ENCODE peak calls at places on chromosomes 5 and 9, in nine cellular contexts. X is ovary, G is gastrocnemius medialis, A is sigmoid colon, J is A549, E is H1, N is esophagus squamous epithelium, M is adrenal gland, O is Peyer's patch. K is an unnamed sample.

GRCh38 chr9:129777769-129778130 is 24.9 kb upstream of the PTGES start:
- DNase-seq in X (no peak), M (no peak), G (no peak), E (no peak), O (no peak), N (no peak), A (no peak), J (no peak), K (no peak)

GRCh38 chr9:38058452-38059232 is 10.4 kb downstream of the SHB start:
- DNase-seq in N (no peak), J (no peak), O (no peak), X (no peak), A (no peak), E (no peak), G (no peak), M (no peak), K (no peak)

GRCh38 chr5:111722016-111722591 is 34.9 kb downstream of the NREP start:
- DNase-seq in X (no peak), G (no peak), O (no peak), A (no peak), J (no peak), M (no peak), E (no peak), N (no peak), K (no peak)

GRCh38 chr9:117480251-117480650 is 65.4 kb upstream of the ASTN2 start:
- DNase-seq in G (no peak), E (no peak), O (no peak), X (no peak), N (no peak), J (no peak), M (no peak), A (no peak), K (no peak)

GRCh38 chr5:72121052-72121451 is 13.8 kb downstream of the MAP1B start:
- DNase-seq in A (no peak), O (no peak), J (no peak), E (no peak), M (no peak), X (no peak), G (no peak), N (no peak), K (no peak)

GRCh38 chr5:15664961-15665360 is 165.0 kb downstream of the FBXL7 start:
- DNase-seq in G (no peak), A (no peak), O (no peak), N (no peak), E (no peak), J (no peak), M (no peak), X (no peak), K (no peak)

GRCh38 chr9:117929873-117930272 is 225.7 kb downstream of the TLR4 start:
- DNase-seq in G (no peak), J (no peak), X (no peak), A (no peak), N (no peak), E (no peak), O (no peak), M (no peak), K (no peak)

GRCh38 chr9:91824591-91825339 is 125.3 kb downstream of the ROR2 start:
- DNase-seq in J (no peak), M (no peak), E (no peak), X (no peak), G (peak; percentile 40), O (no peak), A (peak; percentile 85), N (no peak), K (peak; percentile 61)

GRCh38 chr9:32524558-32525461 is 1.2 kb downstream of the RIGI start:
- DNase-seq in E (no peak), M (no peak), N (no peak), O (no peak), G (no peak), A (no peak), J (no peak), X (no peak), K (peak; percentile 16)

GRCh38 chr5:2093859-2094615 is 211.3 kb upstream of the IRX4 start:
- DNase-seq in M (no peak), E (no peak), X (peak; percentile 47), N (no peak), J (no peak), A (no peak), G (peak; percentile 54), O (peak; percentile 53), K (peak; percentile 27)

GRCh38 chr5:27026791-27027190 is 11.6 kb downstream of the CDH9 start:
- DNase-seq in G (no peak), X (no peak), O (no peak), M (no peak), E (no peak), A (no peak), J (no peak), N (no peak), K (no peak)

GRCh38 chr5:66193419-66193818 is 49.3 kb downstream of the SREK1 start:
- DNase-seq in E (no peak), N (no peak), M (no peak), G (no peak), O (no peak), X (no peak), A (no peak), J (no peak), K (no peak)

GRCh38 chr5:149621415-149622098 is 40.3 kb downstream of the ARHGEF37 start:
- DNase-seq in X (no peak), O (no peak), G (no peak), M (no peak), A (no peak), N (no peak), J (no peak), E (no peak), K (no peak)

GRCh38 chr5:179619776-179620175 is 3.7 kb downstream of the HNRNPH1 start:
- DNase-seq in G (no peak), O (no peak), X (no peak), J (no peak), A (no peak), N (no peak), M (no peak), E (no peak), K (no peak)

GRCh38 chr9:17600962-17601593 is 22.2 kb downstream of the SH3GL2 start:
- DNase-seq in E (no peak), O (no peak), J (no peak), G (no peak), M (no peak), X (no peak), A (no peak), N (no peak), K (no peak)

DNA sequence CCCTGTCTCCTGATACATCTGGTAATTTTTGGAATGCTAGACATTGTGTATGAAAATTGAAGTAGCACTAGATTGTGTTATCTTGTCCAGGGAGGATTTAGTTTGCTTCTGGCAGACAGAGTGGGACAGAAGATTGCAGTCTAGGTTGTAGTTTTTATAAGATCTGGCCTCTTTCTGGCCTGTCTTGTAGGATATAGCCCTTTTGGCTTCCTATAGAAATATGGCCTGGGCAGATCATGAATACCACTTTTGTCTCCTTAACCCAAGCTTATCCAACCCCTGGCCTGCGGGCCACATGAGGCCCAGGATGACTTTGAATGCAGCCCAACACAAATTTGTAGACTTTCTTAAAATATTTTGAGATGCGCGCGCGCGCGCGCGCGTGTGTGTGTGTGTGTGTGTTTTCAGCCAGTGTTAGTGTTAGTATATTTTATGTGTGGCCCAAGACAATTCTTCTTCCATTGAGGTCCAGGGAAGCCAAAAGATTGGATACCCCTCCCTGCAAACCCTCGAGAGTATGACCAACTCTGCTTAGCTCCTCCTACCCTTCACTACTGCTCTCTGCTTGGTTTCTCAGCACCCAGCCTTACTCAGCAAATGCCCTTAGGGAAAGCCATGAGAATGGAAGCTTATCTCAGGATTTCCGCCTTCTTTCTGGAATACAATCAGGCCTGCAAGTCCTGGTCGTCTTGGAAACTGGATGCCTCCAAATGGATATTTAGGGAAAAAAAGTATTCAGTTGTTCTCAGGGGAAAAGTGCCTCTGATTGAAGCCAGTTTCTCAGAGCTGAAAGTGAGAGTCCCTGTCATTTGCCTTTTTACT is 26.6 kb downstream of the ANKRD33B start:
- DNase-seq in M (no peak), O (no peak), E (peak; percentile 46), N (no peak), A (no peak), J (peak; percentile 72), G (no peak), X (no peak), K (no peak)
- H3K27ac ChIP-seq in M (no peak overlapping the region), O (no peak overlapping the region), E (no peak overlapping the region), N (no peak overlapping the region), A (no peak overlapping the region), J (peak overlapping the region; percentile 64), G (peak overlapping the region; percentile 15), X (no peak overlapping the region), K (no peak overlapping the region)

DNA sequence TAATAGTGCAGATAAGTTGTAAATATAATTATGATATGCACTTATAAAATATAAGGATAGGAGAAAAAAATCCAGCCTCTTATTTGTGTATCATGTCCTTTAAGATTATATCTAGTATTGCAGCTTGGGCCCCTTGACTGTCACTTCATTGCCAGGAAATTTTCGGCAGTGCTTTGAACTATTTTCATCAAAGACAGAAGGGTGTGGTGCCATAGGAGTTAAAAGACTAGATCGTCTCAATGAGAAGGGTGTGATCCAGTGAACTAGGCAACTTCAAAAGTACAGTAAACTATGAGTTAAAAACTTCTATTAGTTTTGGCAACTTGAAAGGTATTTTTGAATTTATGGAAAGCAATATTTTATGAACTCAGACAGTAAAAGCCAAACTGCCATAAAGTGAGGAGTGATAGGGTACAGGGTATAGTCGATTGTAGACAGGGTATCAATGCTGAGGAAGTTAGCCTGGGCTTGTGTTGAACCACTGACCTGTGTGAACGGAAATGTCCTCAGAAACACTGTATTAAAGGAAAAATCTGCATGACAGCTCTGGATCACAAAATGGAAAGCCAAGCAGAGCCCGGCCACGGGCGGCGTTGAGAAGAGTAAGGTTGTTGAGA is 48.6 kb upstream of the IZUMO3 start:
- DNase-seq in J (no peak), G (no peak), A (no peak), N (no peak), O (no peak), X (no peak), M (no peak), E (no peak), K (no peak)
- H3K9me3 ChIP-seq in J (no peaks in the 10 kb centered on the region), G (no peaks in the 10 kb centered on the region), A (no peaks in the 10 kb centered on the region), N (no peaks in the 10 kb centered on the region), O (no peaks in the 10 kb centered on the region), X (no peaks in the 10 kb centered on the region), M (no peaks in the 10 kb centered on the region), E (no peaks in the 10 kb centered on the region), K (no peaks in the 10 kb centered on the region)

DNA sequence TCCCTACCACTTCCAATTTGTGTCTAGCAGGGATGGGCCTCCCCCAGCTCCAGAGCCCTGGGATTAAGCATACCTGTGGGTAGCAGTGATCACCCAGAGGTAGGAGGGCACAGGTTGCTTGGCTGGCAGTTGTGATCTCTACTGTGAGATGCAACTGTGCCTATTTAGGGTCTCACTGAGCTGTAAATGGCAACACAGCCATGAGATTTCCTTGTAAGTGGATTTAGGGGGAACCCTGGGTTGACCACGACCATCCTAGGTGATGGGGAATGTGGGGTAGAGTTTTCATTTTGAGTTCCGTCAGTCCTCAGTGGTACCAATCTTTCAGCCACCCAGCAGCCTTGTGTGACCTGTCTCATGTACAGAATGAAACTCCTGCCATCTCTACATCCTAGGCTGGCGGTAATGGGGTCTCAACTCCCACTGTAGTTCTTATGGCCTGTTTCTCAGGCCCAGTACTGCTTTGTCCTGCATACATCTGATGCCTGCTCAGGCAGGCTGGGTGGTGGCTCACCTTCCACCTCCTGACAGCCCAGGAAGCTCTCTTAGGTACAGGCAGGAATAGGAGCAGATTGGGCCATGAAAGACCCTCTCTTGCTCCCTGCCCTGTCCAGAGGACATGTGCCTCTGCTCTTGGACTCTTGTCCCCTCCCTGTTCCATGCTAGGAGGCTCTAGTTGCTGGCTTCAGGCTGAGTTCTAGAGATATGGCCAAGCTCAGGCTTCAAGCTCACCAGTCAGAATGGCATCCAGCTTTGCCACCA is 8.1 kb downstream of the HNRNPAB start:
- DNase-seq in X (no peak), N (no peak), G (no peak), M (no peak), E (no peak), O (no peak), J (no peak), A (no peak), K (no peak)
- TF ChIP-seq POLR2A in X (no peak), N (no peak), G (no peak), M (no peak), E (peak; percentile 10), O (no peak), J (no peak), A (no peak), K (no peak)

GRCh38 chr5:35294976-35295375 is 64.7 kb upstream of the PRLR start:
- DNase-seq in E (no peak), X (no peak), A (no peak), J (no peak), O (no peak), N (no peak), M (no peak), G (no peak), K (no peak)
- H3K27ac ChIP-seq in E (no peak overlapping the region), X (no peak overlapping the region), A (no peak overlapping the region), J (no peak overlapping the region), O (no peak overlapping the region), N (no peak overlapping the region), M (no peak overlapping the region), G (no peak overlapping the region), K (no peak overlapping the region)

K was measured in uterus.